ENCODE peak calls at places on chromosomes 13 and 19, in four cellular contexts. Q is cardiac fibroblast, M is BJ, A is K562. S is an unnamed sample.

GRCh38 chr19:40721140-40721486 is 4.2 kb downstream of the ITPKC start:
- DNase-seq in Q (no peak), M (no peak), A (no peak), S (no peak)

GRCh38 chr13:97757807-97758206 is 195.7 kb upstream of the IPO5 start:
- DNase-seq in Q (peak; percentile 97), M (no peak), A (no peak), S (no peak)

GRCh38 chr13:110799246-110800236 is 86.0 kb downstream of the ING1 start:
- DNase-seq in Q (peak; percentile 97), M (peak; percentile 73), A (no peak), S (peak; percentile 80)

GRCh38 chr19:11617207-11618062 is 20.2 kb downstream of the ZNF627 start:
- DNase-seq in Q (no peak), M (no peak), A (no peak), S (no peak)

GRCh38 chr13:75647126-75647784 is 11.1 kb downstream of the LMO7 start:
- DNase-seq in Q (no peak), M (no peak), A (no peak), S (no peak)

GRCh38 chr13:51291341-51291740 is 48.1 kb upstream of the SERPINE3 start:
- DNase-seq in Q (peak; percentile 37), M (no peak), A (no peak), S (no peak)

GRCh38 chr13:86051134-86052103 is 252.2 kb upstream of the SLITRK6 start:
- DNase-seq in Q (no peak), M (no peak), A (no peak), S (no peak)

GRCh38 chr13:102628559-102628958 is 31.8 kb downstream of the TPP2 start:
- DNase-seq in Q (no peak), M (no peak), A (no peak), S (no peak)

GRCh38 chr13:110134801-110135200 is 172.2 kb downstream of the COL4A1 start:
- DNase-seq in Q (no peak), M (no peak), A (no peak), S (no peak)

GRCh38 chr13:80684525-80685017 is 343.6 kb upstream of the SPRY2 start:
- DNase-seq in Q (no peak), M (no peak), A (no peak), S (no peak)

GRCh38 chr13:41622545-41623429 is 165.4 kb downstream of the RGCC start:
- DNase-seq in Q (peak; percentile 59), M (peak; percentile 91), A (no peak), S (peak; percentile 66)

GRCh38 chr19:36113895-36114762 is 546 bp downstream of the POLR2I start:
- DNase-seq in Q (peak; percentile 48), M (no peak), A (peak; percentile 36), S (no peak)

GRCh38 chr13:40152145-40152544 is 496.7 kb downstream of the COG6 start:
- DNase-seq in Q (peak; percentile 92), M (no peak), A (peak; percentile 6), S (peak; percentile 41)

GRCh38 chr13:94309997-94310842 is 169.3 kb downstream of the DCT start:
- DNase-seq in Q (peak; percentile 86), M (peak; percentile 63), A (no peak), S (peak; percentile 65)

GRCh38 chr19:55697698-55698097 is 22.7 kb downstream of the EPN1 start:
- DNase-seq in Q (no peak), M (no peak), A (no peak), S (no peak)

GRCh38 chr19:6103217-6103644 is 7.1 kb downstream of the RFX2 start:
- DNase-seq in Q (peak; percentile 97), M (peak; percentile 75), A (no peak), S (peak; percentile 58)

GRCh38 chr19:29624489-29625210 is 18.6 kb downstream of the POP4 start:
- DNase-seq in Q (no peak), M (no peak), A (no peak), S (no peak)

GRCh38 chr19:37946132-37946531 is 39.1 kb downstream of the SIPA1L3 start:
- DNase-seq in Q (no peak), M (no peak), A (no peak), S (no peak)

GRCh38 chr13:109587689-109588088 is 198.7 kb downstream of the IRS2 start:
- DNase-seq in Q (no peak), M (no peak), A (no peak), S (no peak)

GRCh38 chr19:50309396-50310125 is 19.6 kb downstream of the KCNC3 start:
- DNase-seq in Q (no peak), M (no peak), A (no peak), S (no peak)

GRCh38 chr19:17404621-17405249 is 695 bp downstream of the BST2 start:
- DNase-seq in Q (no peak), M (no peak), A (no peak), S (no peak)

GRCh38 chr19:17401628-17402027 is 3.8 kb downstream of the BST2 start:
- DNase-seq in Q (no peak), M (no peak), A (no peak), S (no peak)

GRCh38 chr19:17405250-17406038 is at the start of gene BST2:
- DNase-seq in Q (peak; percentile 77), M (no peak), A (peak; percentile 92), S (no peak)

GRCh38 chr19:17404015-17404414 is 1.4 kb downstream of the BST2 start:
- DNase-seq in Q (no peak), M (no peak), A (peak; percentile 70), S (no peak)

GRCh38 chr19:17402982-17403855 is 2.2 kb downstream of the BST2 start:
- DNase-seq in Q (no peak), M (no peak), A (peak; percentile 98), S (no peak)
- H3K4me3 ChIP-seq in Q (peak overlapping the region; percentile 23), M (no peak overlapping the region), A (peak overlapping the region; percentile 53), S (peak overlapping the region; percentile 5)

GRCh38 chr19:2858864-2859263 is 8.3 kb upstream of the ZNF556 start:
- DNase-seq in Q (no peak), M (no peak), A (no peak), S (no peak)
- H3K4me3 ChIP-seq in Q (no peak overlapping the region), M (no peak overlapping the region), A (no peak overlapping the region), S (no peak overlapping the region)

GRCh38 chr19:14817052-14817451 is 17.9 kb downstream of the OR7A5 start:
- DNase-seq in Q (no peak), M (no peak), A (no peak), S (no peak)

GRCh38 chr19:14826006-14826405 is 9.0 kb downstream of the OR7A5 start:
- DNase-seq in Q (no peak), M (no peak), A (no peak), S (no peak)

GRCh38 chr19:14818588-14818987 is 16.4 kb downstream of the OR7A5 start:
- DNase-seq in Q (no peak), M (no peak), A (no peak), S (no peak)

DNA sequence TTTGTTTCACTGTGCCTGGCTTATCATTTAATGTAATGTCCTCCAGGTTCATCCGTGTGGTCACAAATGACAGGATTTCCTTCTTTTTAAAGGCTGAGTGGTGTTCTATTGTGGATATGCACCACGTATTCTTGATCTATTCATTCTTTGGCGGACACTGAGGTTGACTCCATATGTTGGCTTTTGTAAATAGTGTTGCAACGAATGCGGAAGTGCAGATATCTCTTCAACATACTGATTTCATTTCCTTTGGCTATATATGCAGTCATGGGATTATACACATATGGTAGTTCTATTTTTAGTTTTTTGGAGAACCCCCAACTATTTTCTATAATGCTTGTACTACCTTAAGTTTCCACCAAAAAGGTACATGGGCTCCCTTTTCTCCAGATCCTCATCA is 13.0 kb downstream of the OR7A5 start:
- DNase-seq in Q (peak; percentile 11), M (no peak), A (no peak), S (no peak)
- H3K4me3 ChIP-seq in Q (no peak overlapping the region), M (no peak overlapping the region), A (no peak overlapping the region), S (no peak overlapping the region)

DNA sequence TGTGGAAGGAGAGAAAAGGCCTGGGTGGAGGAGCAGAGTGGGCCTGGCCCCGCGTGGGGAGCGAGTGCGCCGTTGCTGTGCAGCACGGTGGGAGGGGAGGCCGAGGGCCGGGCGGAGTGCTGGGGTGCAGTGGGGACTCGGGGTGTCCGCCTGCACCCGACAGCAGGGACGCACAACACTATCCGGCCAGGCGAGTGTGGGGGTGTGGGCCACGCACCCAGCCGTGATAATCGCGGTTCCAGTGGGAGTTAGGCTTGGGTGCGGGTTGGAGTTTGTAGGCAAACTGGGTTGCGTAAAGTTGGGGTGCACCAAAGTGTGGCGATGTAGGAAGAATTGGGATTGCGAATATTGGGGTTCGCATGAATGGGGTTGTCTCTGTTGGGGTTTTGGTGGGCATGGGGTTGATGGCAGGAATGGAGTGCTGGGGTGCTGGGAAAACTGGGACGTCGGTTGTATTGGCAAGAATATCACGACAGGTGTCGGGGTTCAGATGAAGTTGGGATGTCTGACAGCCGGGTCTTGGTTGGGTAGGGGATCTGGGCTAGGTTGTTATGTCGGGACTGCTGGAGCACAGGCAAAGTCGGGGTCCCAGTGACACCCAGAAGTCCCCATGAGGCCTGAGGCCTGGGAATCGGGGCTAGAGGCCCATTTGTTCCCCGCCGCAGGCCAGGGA is 604 bp upstream of the CIRBP start:
- DNase-seq in Q (no peak), M (no peak), A (no peak), S (no peak)
- H3K4me3 ChIP-seq in Q (no peak overlapping the region), M (no peak overlapping the region), A (no peak overlapping the region), S (no peak overlapping the region)

GRCh38 chr19:8148088-8148409 is 1.3 kb downstream of the FBN3 start:
- DNase-seq in Q (no peak), M (no peak), A (no peak), S (no peak)

GRCh38 chr19:8150178-8150865 is 930 bp upstream of the FBN3 start:
- DNase-seq in Q (no peak), M (no peak), A (peak; percentile 8), S (no peak)

GRCh38 chr19:8148410-8149231 is 771 bp downstream of the FBN3 start:
- DNase-seq in Q (no peak), M (no peak), A (peak; percentile 32), S (no peak)

GRCh38 chr19:8150998-8151397 is 1.6 kb upstream of the FBN3 start:
- DNase-seq in Q (no peak), M (no peak), A (no peak), S (no peak)

DNA sequence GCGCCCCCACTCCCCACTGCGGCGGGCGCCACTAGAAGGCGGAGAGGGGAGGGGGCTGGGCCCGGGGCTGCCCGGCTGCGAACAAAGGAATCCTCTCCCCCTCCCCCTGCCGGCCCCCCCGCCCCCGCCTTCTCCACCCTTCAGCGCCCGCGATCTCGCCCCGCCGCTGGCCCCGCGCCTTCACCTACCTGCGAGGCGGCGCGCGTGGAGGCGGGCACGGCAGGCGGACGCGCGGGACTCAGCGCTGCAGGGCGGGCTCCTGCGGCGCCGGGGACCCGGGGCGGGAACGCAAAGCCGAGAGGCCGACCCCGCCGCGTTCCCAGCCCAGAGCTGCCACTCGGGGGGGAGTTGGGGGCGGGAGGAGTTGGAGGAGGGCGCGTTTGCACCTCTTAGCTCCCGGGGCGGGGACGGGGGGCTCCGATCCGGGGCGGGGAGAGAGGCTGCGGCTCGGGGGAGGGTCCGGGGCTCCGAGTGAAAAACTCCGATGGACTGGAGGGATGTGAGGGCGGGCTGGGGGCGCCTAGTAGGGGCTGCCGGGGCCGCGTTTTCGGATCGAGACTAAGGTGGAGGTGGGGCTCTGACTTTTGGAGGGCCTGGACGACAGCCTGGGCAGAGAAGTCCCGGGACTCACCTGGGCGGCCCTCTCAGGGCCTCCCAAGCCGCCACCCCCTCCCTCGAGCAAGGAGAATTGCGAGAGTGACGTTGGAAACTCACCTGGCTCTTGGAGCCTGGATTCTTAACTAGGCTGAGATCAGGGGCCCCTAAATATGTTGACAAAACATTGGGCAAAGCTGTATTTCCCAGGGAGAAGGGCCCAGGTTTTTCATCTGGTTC is at the start of gene FBN3:
- DNase-seq in Q (no peak), M (no peak), A (no peak), S (no peak)
- H3K4me3 ChIP-seq in Q (no peak within 1 kb of the TSS), M (no peak within 1 kb of the TSS), A (no peak within 1 kb of the TSS), S (no peak within 1 kb of the TSS)

GRCh38 chr19:48491793-48492123 is 19.9 kb downstream of the LMTK3 start:
- DNase-seq in Q (no peak), M (no peak), A (no peak), S (no peak)
- H3K4me3 ChIP-seq in Q (no peak overlapping the region), M (no peak overlapping the region), A (no peak overlapping the region), S (no peak overlapping the region)

GRCh38 chr13:113905942-113906341 is 42.1 kb upstream of the GAS6 start:
- DNase-seq in Q (no peak), M (no peak), A (no peak), S (no peak)
- H3K4me3 ChIP-seq in Q (no peak overlapping the region), M (no peak overlapping the region), A (no peak overlapping the region), S (no peak overlapping the region)